ENCODE peak calls at places on chromosomes 6 and 20, in seven cellular contexts. One of them, this sample, is unnamed.

GRCh38 chr20:41339957-41340326 is 679 bp upstream of the LPIN3 start:
- DNase-seq in HepG2: peak; percentile 81
- DNase-seq in HCT116: peak; percentile 76
- DNase-seq in K562: peak; percentile 78
- DNase-seq in Panc1: no peak
- DNase-seq in H1: peak; percentile 99
- DNase-seq in GM12878: no peak
- DNase-seq in this sample: peak; percentile 87

GRCh38 chr6:143621876-143622605 is 55.7 kb upstream of the PHACTR2 start:
- DNase-seq in HCT116: no peak
- DNase-seq in K562: no peak
- DNase-seq in H1: no peak
- DNase-seq in GM12878: no peak
- DNase-seq in Panc1: no peak
- DNase-seq in HepG2: no peak
- DNase-seq in this sample: no peak

GRCh38 chr6:166490671-166491500 is 95.6 kb downstream of the RAMACL start:
- DNase-seq in HCT116: no peak
- DNase-seq in Panc1: no peak
- DNase-seq in H1: no peak
- DNase-seq in GM12878: no peak
- DNase-seq in HepG2: no peak
- DNase-seq in K562: no peak
- DNase-seq in this sample: peak; percentile 84

GRCh38 chr20:10131612-10132345 is 86.9 kb upstream of the SNAP25 start:
- DNase-seq in HCT116: no peak
- DNase-seq in H1: peak; percentile 54
- DNase-seq in Panc1: no peak
- DNase-seq in GM12878: no peak
- DNase-seq in K562: no peak
- DNase-seq in HepG2: no peak
- DNase-seq in this sample: peak; percentile 80

GRCh38 chr20:49712918-49713778 is 530 bp downstream of the B4GALT5 start:
- DNase-seq in HepG2: no peak
- DNase-seq in GM12878: no peak
- DNase-seq in H1: peak; percentile 80
- DNase-seq in K562: peak; percentile 39
- DNase-seq in HCT116: no peak
- DNase-seq in Panc1: no peak
- DNase-seq in this sample: peak; percentile 76

GRCh38 chr6:31142356-31142755 is 3.5 kb upstream of the PSORS1C2 start:
- DNase-seq in K562: no peak
- DNase-seq in H1: no peak
- DNase-seq in GM12878: no peak
- DNase-seq in HCT116: no peak
- DNase-seq in Panc1: no peak
- DNase-seq in HepG2: no peak
- DNase-seq in this sample: no peak

GRCh38 chr6:132354517-132355167 is 46.6 kb downstream of the MOXD1 start:
- DNase-seq in GM12878: peak; percentile 63
- DNase-seq in H1: no peak
- DNase-seq in HCT116: no peak
- DNase-seq in Panc1: no peak
- DNase-seq in HepG2: no peak
- DNase-seq in K562: no peak
- DNase-seq in this sample: no peak

GRCh38 chr6:24858154-24858801 is 59.6 kb upstream of the ARMH2 start:
- DNase-seq in HCT116: no peak
- DNase-seq in GM12878: peak; percentile 41
- DNase-seq in Panc1: no peak
- DNase-seq in K562: no peak
- DNase-seq in H1: no peak
- DNase-seq in HepG2: no peak
- DNase-seq in this sample: no peak

GRCh38 chr20:16062661-16063591 is 510.3 kb downstream of the KIF16B start:
- DNase-seq in H1: no peak
- DNase-seq in K562: no peak
- DNase-seq in HepG2: no peak
- DNase-seq in GM12878: no peak
- DNase-seq in Panc1: no peak
- DNase-seq in HCT116: no peak
- DNase-seq in this sample: peak; percentile 40

GRCh38 chr6:141874930-141875602 is 257.7 kb upstream of the GJE1 start:
- DNase-seq in GM12878: no peak
- DNase-seq in K562: no peak
- DNase-seq in HepG2: no peak
- DNase-seq in H1: no peak
- DNase-seq in Panc1: peak; percentile 18
- DNase-seq in HCT116: no peak
- DNase-seq in this sample: no peak

GRCh38 chr6:120852293-120852849 is 481.9 kb downstream of the TBC1D32 start:
- DNase-seq in H1: no peak
- DNase-seq in HCT116: no peak
- DNase-seq in HepG2: no peak
- DNase-seq in GM12878: no peak
- DNase-seq in Panc1: no peak
- DNase-seq in K562: no peak
- DNase-seq in this sample: no peak

GRCh38 chr20:57256908-57257307 is 9.5 kb downstream of the BMP7 start:
- DNase-seq in HCT116: no peak
- DNase-seq in K562: no peak
- DNase-seq in GM12878: no peak
- DNase-seq in HepG2: no peak
- DNase-seq in H1: no peak
- DNase-seq in Panc1: no peak
- DNase-seq in this sample: no peak

GRCh38 chr6:169969372-169970099 is 218.1 kb downstream of the ERMARD start:
- DNase-seq in Panc1: no peak
- DNase-seq in H1: no peak
- DNase-seq in GM12878: no peak
- DNase-seq in HCT116: no peak
- DNase-seq in HepG2: no peak
- DNase-seq in K562: no peak
- DNase-seq in this sample: peak; percentile 12

DNA sequence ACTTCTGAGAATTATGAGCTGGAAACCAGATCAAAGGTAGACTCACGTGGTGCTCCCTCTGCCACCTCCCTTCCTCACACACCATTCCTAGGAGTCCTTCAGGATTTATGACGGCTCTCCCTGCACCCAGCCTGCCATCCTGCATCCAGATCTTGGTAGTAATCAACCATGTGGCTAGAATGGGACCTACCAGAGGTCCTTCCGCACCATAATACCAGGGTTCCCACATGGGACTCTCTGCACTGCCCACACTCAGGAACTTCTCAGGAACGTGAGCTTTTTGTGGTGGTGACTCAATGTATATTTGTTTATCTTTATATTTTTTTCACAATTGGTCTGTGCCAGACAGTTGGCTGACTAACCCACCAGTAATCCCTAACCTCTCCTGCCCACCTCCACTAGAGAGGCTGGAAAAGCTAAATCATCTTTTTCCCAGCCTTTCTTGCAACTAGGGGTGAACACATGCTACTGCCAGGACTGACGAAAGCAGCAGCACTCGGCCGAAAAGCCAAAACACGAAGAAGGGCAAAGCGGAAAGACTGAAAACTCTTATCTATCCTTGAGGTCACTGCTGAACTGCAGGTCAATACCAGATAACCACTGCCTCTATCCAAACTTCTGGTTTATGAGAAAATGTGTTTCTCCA is 113.0 kb downstream of the TRERF1 start:
- DNase-seq in HepG2: no peak
- DNase-seq in Panc1: peak; percentile 91
- DNase-seq in K562: no peak
- DNase-seq in H1: no peak
- DNase-seq in GM12878: no peak
- DNase-seq in HCT116: peak; percentile 83
- DNase-seq in this sample: no peak
- TF ChIP-seq SIN3A in HepG2: no peak
- TF ChIP-seq SIN3A in Panc1: no peak
- TF ChIP-seq SIN3A in K562: no peak
- TF ChIP-seq SIN3A in H1: no peak
- TF ChIP-seq SIN3A in GM12878: no peak
- TF ChIP-seq SIN3A in HCT116: peak; percentile 48
- TF ChIP-seq SIN3A in this sample: no peak

DNA sequence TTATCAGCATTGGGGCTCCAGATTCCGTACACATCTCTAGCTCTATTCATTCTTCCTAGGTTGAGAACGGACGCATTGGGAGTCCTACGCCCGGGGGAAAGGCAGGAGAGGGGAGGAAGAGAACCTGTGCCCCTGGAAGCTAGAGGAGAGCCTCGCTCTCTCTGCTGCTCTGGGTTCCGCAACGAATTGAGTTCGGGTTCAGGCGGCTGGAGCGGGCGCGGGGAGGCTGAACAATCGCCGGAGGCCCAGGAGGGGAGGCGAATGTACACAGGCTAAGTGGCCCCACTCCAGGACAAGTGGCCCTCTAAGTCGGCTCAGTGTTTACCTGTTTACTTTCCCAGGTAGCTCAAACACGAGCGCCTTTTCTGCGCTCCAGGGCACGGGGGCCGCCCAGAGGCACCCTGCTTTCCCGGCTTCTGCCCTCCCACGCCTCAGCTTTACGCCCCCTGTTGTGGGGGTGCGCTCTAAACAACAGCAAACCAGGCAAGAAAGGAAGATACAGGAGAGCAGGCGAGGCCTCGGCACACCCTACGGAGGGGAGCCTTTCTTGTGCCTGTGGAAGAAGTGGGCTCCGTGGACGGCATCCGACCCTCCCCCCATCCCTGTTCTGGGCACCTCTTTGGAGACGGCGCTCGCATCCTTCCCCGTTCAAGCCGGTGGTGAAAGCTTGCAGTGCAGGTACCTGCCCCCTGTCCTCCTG is 4.6 kb upstream of the NKX2-2 start:
- DNase-seq in HepG2: no peak
- DNase-seq in Panc1: no peak
- DNase-seq in HCT116: no peak
- DNase-seq in H1: peak; percentile 60
- DNase-seq in K562: no peak
- DNase-seq in GM12878: no peak
- DNase-seq in this sample: peak; percentile 21
- TF ChIP-seq SIN3A in HepG2: no peak
- TF ChIP-seq SIN3A in Panc1: no peak
- TF ChIP-seq SIN3A in HCT116: no peak
- TF ChIP-seq SIN3A in H1: no peak
- TF ChIP-seq SIN3A in K562: no peak
- TF ChIP-seq SIN3A in GM12878: no peak
- TF ChIP-seq SIN3A in this sample: no peak

GRCh38 chr20:50958733-50959542 is at the start of gene MOCS3:
- DNase-seq in Panc1: no peak
- DNase-seq in K562: peak; percentile 82
- DNase-seq in HepG2: peak; percentile 97
- DNase-seq in HCT116: peak; percentile 90
- DNase-seq in GM12878: no peak
- DNase-seq in H1: peak; percentile 78
- DNase-seq in this sample: peak; percentile 86
- TF ChIP-seq SIN3A in Panc1: peak; percentile 79
- TF ChIP-seq SIN3A in K562: no peak
- TF ChIP-seq SIN3A in HepG2: peak; percentile 91
- TF ChIP-seq SIN3A in HCT116: peak; percentile 42
- TF ChIP-seq SIN3A in GM12878: no peak
- TF ChIP-seq SIN3A in H1: peak; percentile 57
- TF ChIP-seq SIN3A in this sample: no peak

DNA sequence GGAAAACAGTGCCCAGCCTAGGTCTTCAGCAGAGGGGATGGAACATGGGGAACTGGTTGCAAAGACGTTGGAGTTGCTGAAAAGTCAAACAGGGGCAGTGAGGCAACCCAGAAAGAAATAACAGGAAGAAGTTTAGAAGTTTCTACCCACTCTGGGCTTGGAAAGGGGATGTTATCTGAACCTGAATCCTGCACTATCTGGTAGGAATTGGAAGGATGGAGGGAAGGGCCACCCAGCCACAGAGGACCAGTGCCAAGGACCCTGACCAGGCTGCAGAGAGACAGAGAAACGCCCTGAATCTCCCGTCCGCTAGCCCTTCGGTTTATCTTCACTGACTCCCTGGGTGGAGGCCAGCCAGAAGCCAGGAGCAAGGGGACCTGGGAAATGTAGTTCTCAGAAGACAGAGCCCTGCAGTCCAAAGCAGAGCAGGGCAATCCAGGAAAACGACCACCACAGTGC is 217.3 kb upstream of the RREB1 start:
- DNase-seq in HepG2: no peak
- DNase-seq in H1: peak; percentile 59
- DNase-seq in GM12878: no peak
- DNase-seq in Panc1: no peak
- DNase-seq in HCT116: no peak
- DNase-seq in K562: peak; percentile 82
- DNase-seq in this sample: peak; percentile 32
- TF ChIP-seq SIN3A in HepG2: no peak
- TF ChIP-seq SIN3A in H1: no peak
- TF ChIP-seq SIN3A in GM12878: no peak
- TF ChIP-seq SIN3A in Panc1: no peak
- TF ChIP-seq SIN3A in HCT116: no peak
- TF ChIP-seq SIN3A in K562: no peak
- TF ChIP-seq SIN3A in this sample: no peak

GRCh38 chr20:12838261-12838866 is 170.4 kb upstream of the SPTLC3 start:
- DNase-seq in H1: peak; percentile 63
- DNase-seq in HepG2: peak; percentile 34
- DNase-seq in Panc1: no peak
- DNase-seq in HCT116: no peak
- DNase-seq in K562: no peak
- DNase-seq in GM12878: no peak
- DNase-seq in this sample: no peak
- TF ChIP-seq SIN3A in H1: no peak
- TF ChIP-seq SIN3A in HepG2: no peak
- TF ChIP-seq SIN3A in Panc1: no peak
- TF ChIP-seq SIN3A in HCT116: no peak
- TF ChIP-seq SIN3A in K562: no peak
- TF ChIP-seq SIN3A in GM12878: no peak
- TF ChIP-seq SIN3A in this sample: no peak

GRCh38 chr6:4774715-4775590 is 1.3 kb upstream of the CDYL start:
- DNase-seq in K562: no peak
- DNase-seq in GM12878: no peak
- DNase-seq in HepG2: no peak
- DNase-seq in H1: peak; percentile 73
- DNase-seq in HCT116: no peak
- DNase-seq in Panc1: no peak
- DNase-seq in this sample: peak; percentile 37
- TF ChIP-seq SIN3A in K562: no peak
- TF ChIP-seq SIN3A in GM12878: no peak
- TF ChIP-seq SIN3A in HepG2: peak; percentile 48
- TF ChIP-seq SIN3A in H1: no peak
- TF ChIP-seq SIN3A in HCT116: no peak
- TF ChIP-seq SIN3A in Panc1: no peak
- TF ChIP-seq SIN3A in this sample: no peak

DNA sequence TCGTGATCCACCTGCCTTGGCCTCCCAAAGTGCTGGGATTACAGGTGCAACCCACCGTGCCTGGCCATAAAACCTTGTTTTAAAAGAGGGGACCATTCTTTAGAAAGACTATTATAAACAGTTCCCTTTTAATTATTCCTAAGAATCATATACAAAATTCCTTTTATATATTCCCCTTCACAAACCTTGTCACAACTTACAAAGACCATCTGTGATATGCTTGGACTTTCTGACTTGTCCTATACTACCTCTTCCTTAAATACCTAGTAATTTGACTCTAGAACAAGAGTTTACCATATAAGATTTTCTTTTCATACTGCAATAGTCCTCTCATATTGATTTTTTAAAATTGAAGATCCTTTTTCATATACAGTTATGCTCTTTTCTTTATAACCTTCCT is 135.8 kb upstream of the PRSS16 start:
- DNase-seq in K562: no peak
- DNase-seq in H1: no peak
- DNase-seq in HCT116: no peak
- DNase-seq in GM12878: no peak
- DNase-seq in Panc1: no peak
- DNase-seq in HepG2: no peak
- DNase-seq in this sample: no peak
- TF ChIP-seq SIN3A in K562: no peak
- TF ChIP-seq SIN3A in H1: no peak
- TF ChIP-seq SIN3A in HCT116: no peak
- TF ChIP-seq SIN3A in GM12878: no peak
- TF ChIP-seq SIN3A in Panc1: no peak
- TF ChIP-seq SIN3A in HepG2: no peak
- TF ChIP-seq SIN3A in this sample: no peak

This sample was measured in SK-N-SH.